ENCODE peak calls at places on chromosome 22, in five cellular contexts. G is lower leg skin, A is naive B cell, W is ACHN, J is hypothalamus. X is an unnamed sample.

GRCh38 chr22:46726986-46727317 is 11.1 kb downstream of the CERK start:
- DNase-seq in G (no peak), A (no peak), W (no peak), J (no peak), X (no peak)

GRCh38 chr22:41474878-41475451 is 6.0 kb downstream of the ACO2 start:
- DNase-seq in G (no peak), A (no peak), W (no peak), J (no peak), X (no peak)

GRCh38 chr22:25645964-25646363 is 81.5 kb downstream of the GRK3 start:
- DNase-seq in G (no peak), A (no peak), W (no peak), J (no peak), X (no peak)

GRCh38 chr22:38570841-38571364 is 920 bp upstream of the DMC1 start:
- DNase-seq in G (peak; percentile 16), A (no peak), W (peak; percentile 44), J (peak; percentile 8), X (no peak)

GRCh38 chr22:38782402-38783094 is 11.4 kb downstream of the DNAL4 start:
- DNase-seq in G (no peak), A (no peak), W (no peak), J (no peak), X (no peak)

GRCh38 chr22:46192210-46192993 is 42.1 kb downstream of the PPARA start:
- DNase-seq in G (no peak), A (no peak), W (no peak), J (no peak), X (no peak)

GRCh38 chr22:20002098-20002497 is 14.5 kb downstream of the ARVCF start:
- DNase-seq in G (no peak), A (no peak), W (no peak), J (no peak), X (peak; percentile 26)

GRCh38 chr22:25572708-25573161 is 8.3 kb downstream of the GRK3 start:
- DNase-seq in G (no peak), A (peak; percentile 18), W (no peak), J (no peak), X (no peak)

GRCh38 chr22:32911526-32911925 is 110.0 kb downstream of the TIMP3 start:
- DNase-seq in G (no peak), A (no peak), W (no peak), J (no peak), X (no peak)

GRCh38 chr22:36302439-36303114 is 49.6 kb downstream of the APOL1 start:
- DNase-seq in G (no peak), A (no peak), W (no peak), J (no peak), X (no peak)

GRCh38 chr22:17580461-17581031 is 17.2 kb downstream of the SLC25A18 start:
- DNase-seq in G (no peak), A (no peak), W (no peak), J (no peak), X (no peak)

GRCh38 chr22:29312218-29313125 is 3.0 kb downstream of the RASL10A start:
- DNase-seq in G (no peak), A (no peak), W (no peak), J (no peak), X (peak; percentile 33)

GRCh38 chr22:37295213-37295886 is 13.0 kb downstream of the CYTH4 start:
- DNase-seq in G (no peak), A (no peak), W (no peak), J (no peak), X (no peak)

GRCh38 chr22:37334461-37334858 is 52.2 kb downstream of the CYTH4 start:
- DNase-seq in G (no peak), A (no peak), W (no peak), J (no peak), X (no peak)

GRCh38 chr22:18078329-18079041 is 695 bp downstream of the PEX26 start:
- DNase-seq in G (no peak), A (no peak), W (peak; percentile 39), J (no peak), X (no peak)

GRCh38 chr22:45462034-45462655 is 40.5 kb upstream of the FBLN1 start:
- DNase-seq in G (no peak), A (no peak), W (no peak), J (no peak), X (no peak)

GRCh38 chr22:25779426-25779825 is 37.4 kb downstream of the MYO18B start:
- DNase-seq in G (no peak), A (no peak), W (no peak), J (no peak), X (no peak)

GRCh38 chr22:25950101-25950500 is 208.1 kb downstream of the MYO18B start:
- DNase-seq in G (no peak), A (no peak), W (no peak), J (no peak), X (no peak)

GRCh38 chr22:16717699-16718558 is 107.3 kb downstream of the XKR3 start:
- DNase-seq in G (no peak), A (no peak), W (no peak), J (no peak), X (peak; percentile 76)

GRCh38 chr22:30444632-30445437 is 19.3 kb downstream of the MTFP1 start:
- DNase-seq in G (no peak), A (peak; percentile 28), W (peak; percentile 65), J (no peak), X (no peak)

GRCh38 chr22:20131593-20131855 is at the start of gene ZDHHC8:
- DNase-seq in G (no peak), A (peak; percentile 35), W (no peak), J (no peak), X (no peak)

GRCh38 chr22:26658671-26659478 is 1.5 kb downstream of the MIAT start:
- DNase-seq in G (peak; percentile 64), A (peak; percentile 23), W (peak; percentile 87), J (no peak), X (no peak)

GRCh38 chr22:25159028-25159427 is 40.6 kb upstream of the CRYBB3 start:
- DNase-seq in G (no peak), A (no peak), W (no peak), J (no peak), X (peak; percentile 72)

GRCh38 chr22:19203839-19204238 is 25.3 kb upstream of the SLC25A1 start:
- DNase-seq in G (no peak), A (no peak), W (no peak), J (no peak), X (peak; percentile 77)

GRCh38 chr22:30481711-30482110 is 9.9 kb upstream of the SEC14L3 start:
- DNase-seq in G (no peak), A (no peak), W (no peak), J (no peak), X (no peak)

GRCh38 chr22:17201285-17201945 is 17.8 kb downstream of the ADA2 start:
- DNase-seq in G (no peak), A (no peak), W (no peak), J (no peak), X (no peak)

GRCh38 chr22:37121887-37122591 is 12.5 kb upstream of the TMPRSS6 start:
- DNase-seq in G (no peak), A (peak; percentile 71), W (peak; percentile 76), J (no peak), X (no peak)

GRCh38 chr22:46250783-46251125 is 661 bp upstream of the CDPF1 start:
- DNase-seq in G (no peak), A (no peak), W (no peak), J (no peak), X (no peak)

GRCh38 chr22:31343235-31344191 is 2.6 kb downstream of the PATZ1 start:
- DNase-seq in G (no peak), A (no peak), W (no peak), J (no peak), X (no peak)

GRCh38 chr22:23269441-23270211 is 89.3 kb downstream of the BCR start:
- DNase-seq in G (no peak), A (peak; percentile 77), W (no peak), J (no peak), X (no peak)

GRCh38 chr22:31615940-31616314 is 46.1 kb downstream of the PISD start:
- DNase-seq in G (no peak), A (no peak), W (no peak), J (no peak), X (no peak)

GRCh38 chr22:19765477-19766234 is 5.1 kb downstream of the TBX1 start:
- DNase-seq in G (no peak), A (no peak), W (no peak), J (no peak), X (no peak)

GRCh38 chr22:41702763-41703162 is 3.5 kb downstream of the MEI1 start:
- DNase-seq in G (no peak), A (no peak), W (no peak), J (no peak), X (no peak)

GRCh38 chr22:19817561-19818263 is 37.0 kb downstream of the GNB1L start:
- DNase-seq in G (no peak), A (no peak), W (no peak), J (no peak), X (peak; percentile 72)

GRCh38 chr22:21727159-21727558 is 8.4 kb downstream of the YPEL1 start:
- DNase-seq in G (no peak), A (no peak), W (no peak), J (no peak), X (no peak)

GRCh38 chr22:30423296-30423958 is 2.1 kb upstream of the MTFP1 start:
- DNase-seq in G (peak; percentile 58), A (no peak), W (no peak), J (peak; percentile 73), X (no peak)

GRCh38 chr22:38936562-38936961 is 20.8 kb upstream of the APOBEC3A start:
- DNase-seq in G (no peak), A (no peak), W (no peak), J (no peak), X (no peak)

X was measured in chondrocyte.